ENCODE peak calls at places on chromosomes 5 and 9, in nine cellular contexts. E is stimulated activated naive CD8-positive, alpha-beta T cell treated with anti-CD3 and anti-CD28 coated beads, Interleukin-15, Interleukin-2, amounts not matched to agents 100 U/mL and 50 U/mL, for 24 hours; O is NCI-H446 treated with DMSO at 0.1 percent for 48 hours; C is WTC11; G is NAMALWA; R is GM06990; N is left ventricle myocardium inferior; F is aorta; D is AG04450. Y is an unnamed sample.

GRCh38 chr5:179316111-179316551 is 29.1 kb downstream of the ADAMTS2 start:
- DNase-seq in C (no peak), G (no peak), O (peak), N (peak), E (no peak), R (no peak), F (peak), D (no peak), Y (no peak)

GRCh38 chr5:91194861-91195460 is 188.2 kb downstream of the ARRDC3 start:
- DNase-seq in O (peak), F (no peak), G (no peak), D (no peak), E (no peak), N (no peak), C (no peak), R (no peak), Y (no peak)

GRCh38 chr5:68555891-68556689 is 340.5 kb downstream of the PIK3R1 start:
- DNase-seq in F (no peak), C (no peak), D (no peak), O (no peak), E (no peak), N (no peak), G (no peak), R (no peak), Y (no peak)

GRCh38 chr5:142304013-142304701 is 20.7 kb downstream of the SPRY4 start:
- DNase-seq in C (no peak), R (no peak), O (no peak), E (no peak), F (peak), D (no peak), N (peak), G (no peak), Y (no peak)

GRCh38 chr5:147397616-147398015 is 112.3 kb downstream of the DPYSL3 start:
- DNase-seq in N (no peak), F (peak), E (no peak), O (no peak), C (peak), G (peak), D (no peak), R (no peak), Y (no peak)

GRCh38 chr5:11426442-11426841 is 477.8 kb downstream of the CTNND2 start:
- DNase-seq in G (no peak), F (no peak), E (no peak), N (no peak), C (no peak), D (no peak), R (no peak), O (no peak), Y (no peak)

GRCh38 chr5:129511291-129511690 is 51.2 kb downstream of the ADAMTS19 start:
- DNase-seq in G (no peak), R (no peak), D (no peak), F (no peak), C (no peak), E (no peak), N (no peak), O (no peak), Y (no peak)

GRCh38 chr9:137333016-137333726 is 31.1 kb upstream of the NRARP start:
- DNase-seq in E (no peak), D (no peak), G (no peak), R (no peak), O (no peak), F (no peak), C (no peak), N (no peak), Y (no peak)

GRCh38 chr9:124342946-124343485 is 72.2 kb downstream of the PSMB7 start:
- DNase-seq in N (peak), C (no peak), E (no peak), G (no peak), O (peak), D (peak), R (no peak), F (peak), Y (no peak)

GRCh38 chr5:168301593-168302388 is 10.3 kb downstream of the WWC1 start:
- DNase-seq in O (no peak), C (no peak), D (no peak), R (no peak), F (no peak), N (no peak), E (no peak), G (no peak), Y (no peak)

GRCh38 chr9:134662143-134662876 is 20.7 kb downstream of the COL5A1 start:
- DNase-seq in E (no peak), F (peak), R (no peak), N (peak), G (no peak), D (peak), O (no peak), C (no peak), Y (no peak)

GRCh38 chr5:92810036-92810435 is 771.0 kb downstream of the NR2F1-AS1 start:
- DNase-seq in E (no peak), D (no peak), F (no peak), R (no peak), G (no peak), O (no peak), C (no peak), N (no peak), Y (no peak)

GRCh38 chr9:131754846-131755245 is 15.0 kb upstream of the RAPGEF1 start:
- DNase-seq in C (peak), D (no peak), G (no peak), O (no peak), N (no peak), F (no peak), E (no peak), R (no peak), Y (no peak)

GRCh38 chr9:75265525-75265972 is 177.2 kb downstream of the OSTF1 start:
- DNase-seq in O (no peak), E (peak), G (peak), F (no peak), C (peak), R (no peak), D (no peak), N (no peak), Y (peak)

GRCh38 chr5:18394154-18394804 is 760.0 kb downstream of the TAF11L14 start:
- DNase-seq in N (no peak), G (peak), E (peak), O (peak), D (no peak), F (peak), R (no peak), C (peak), Y (peak)

GRCh38 chr9:113537227-113537810 is 73.8 kb downstream of the RGS3 start:
- DNase-seq in G (no peak), F (no peak), R (no peak), O (peak), C (no peak), E (no peak), N (no peak), D (no peak), Y (no peak)

GRCh38 chr9:132079391-132080071 is at the start of gene MED27:
- DNase-seq in G (peak), O (peak), N (peak), E (peak), D (peak), C (peak), F (peak), R (peak), Y (peak)

GRCh38 chr9:16058131-16058549 is 505.3 kb downstream of the CCDC171 start:
- DNase-seq in E (peak), F (no peak), N (no peak), O (no peak), R (no peak), G (no peak), C (peak), D (no peak), Y (peak)

GRCh38 chr9:129803679-129804065 is 688 bp downstream of the TOR1B start:
- DNase-seq in N (no peak), E (no peak), F (no peak), R (no peak), D (no peak), G (peak), O (no peak), C (no peak), Y (no peak)

GRCh38 chr9:89022071-89022721 is 30.9 kb downstream of the S1PR3 start:
- DNase-seq in C (no peak), E (no peak), F (no peak), G (no peak), N (no peak), R (no peak), O (no peak), D (no peak), Y (no peak)

GRCh38 chr9:32579706-32580331 is 6.9 kb upstream of the NDUFB6 start:
- DNase-seq in F (peak), O (peak), G (peak), E (peak), C (peak), D (peak), R (no peak), N (peak), Y (peak)

GRCh38 chr9:116870566-116870965 is 183.5 kb downstream of the TRIM32 start:
- DNase-seq in G (no peak), O (no peak), N (no peak), C (peak), R (no peak), E (no peak), F (no peak), D (no peak), Y (no peak)

GRCh38 chr9:107222020-107222522 is 61.0 kb upstream of the RAD23B start:
- DNase-seq in C (no peak), O (no peak), N (no peak), D (no peak), E (no peak), F (no peak), R (no peak), G (no peak), Y (no peak)

GRCh38 chr9:94807556-94807955 is 81.1 kb downstream of the AOPEP start:
- DNase-seq in D (no peak), E (no peak), O (no peak), R (no peak), F (no peak), C (no peak), N (no peak), G (no peak), Y (no peak)

GRCh38 chr5:107542428-107542827 is 128.3 kb downstream of the EFNA5 start:
- DNase-seq in G (no peak), O (peak), N (peak), F (peak), E (no peak), R (no peak), C (no peak), D (no peak), Y (no peak)

GRCh38 chr5:155833282-155833681 is 493.7 kb upstream of the SGCD start:
- DNase-seq in G (peak), F (no peak), N (no peak), R (no peak), D (no peak), E (no peak), O (no peak), C (no peak), Y (no peak)

Y was measured in GM13976.